ENCODE peak calls at places on chromosomes 12 and 14, in nine cellular contexts. N is GM10248, D is kidney tubule cell, K is memory B cell, T is glomerular endothelial cell, H is activated B cell treated with CpG ODN at 0.5 μM for 24 hours, L is fibroblast of pulmonary artery, Z is dorsolateral prefrontal cortex, Q is NCI-H1092 treated with DMSO at 0.1 percent for 48 hours. M is an unnamed sample.

GRCh38 chr12:26150737-26151450 is 26.1 kb upstream of the BHLHE41 start:
- DNase-seq in H (no peak), Z (no peak), Q (no peak), T (no peak), N (no peak), D (peak; percentile 66), K (no peak), L (peak; percentile 87), M (no peak)

GRCh38 chr12:131872154-131873046 is 22.0 kb upstream of the ULK1 start:
- DNase-seq in L (peak; percentile 50), Q (no peak), N (peak; percentile 12), K (no peak), T (no peak), H (no peak), D (peak; percentile 94), Z (no peak), M (no peak)

GRCh38 chr12:118391836-118392235 is 15.5 kb downstream of the SUDS3 start:
- DNase-seq in T (no peak), D (no peak), Q (no peak), H (no peak), L (no peak), K (no peak), N (no peak), Z (peak; percentile 17), M (no peak)

GRCh38 chr12:52151859-52152783 is 39.7 kb downstream of the KRT80 start:
- DNase-seq in T (no peak), L (peak; percentile 60), Q (no peak), D (peak; percentile 80), K (peak; percentile 74), Z (no peak), H (peak; percentile 54), N (peak; percentile 78), M (peak; percentile 42)

GRCh38 chr12:57332646-57333312 is 81.8 kb upstream of the STAC3 start:
- DNase-seq in Z (no peak), H (no peak), L (peak; percentile 13), T (no peak), K (no peak), D (peak; percentile 11), Q (no peak), N (no peak), M (no peak)

GRCh38 chr14:99624971-99625370 is 20.0 kb upstream of the HHIPL1 start:
- DNase-seq in N (no peak), K (no peak), H (no peak), L (no peak), Z (no peak), D (no peak), Q (no peak), T (no peak), M (no peak)

GRCh38 chr14:94062344-94062904 is 18.6 kb downstream of the DDX24 start:
- DNase-seq in T (no peak), Q (no peak), L (peak; percentile 31), H (no peak), K (no peak), Z (no peak), D (peak; percentile 91), N (no peak), M (no peak)

GRCh38 chr14:33936391-33936790 is 14.5 kb downstream of the EGLN3 start:
- DNase-seq in N (no peak), K (no peak), Z (no peak), H (no peak), D (no peak), T (no peak), L (no peak), Q (no peak), M (no peak)

GRCh38 chr14:51304428-51304827 is 64.4 kb downstream of the TMX1 start:
- DNase-seq in K (no peak), N (no peak), Z (no peak), D (peak; percentile 92), L (peak; percentile 41), H (no peak), Q (no peak), T (no peak), M (no peak)

GRCh38 chr14:101019541-101019940 is 116.0 kb upstream of the RTL1 start:
- DNase-seq in L (no peak), N (no peak), K (peak; percentile 3), D (no peak), T (no peak), H (no peak), Q (no peak), Z (no peak), M (no peak)

GRCh38 chr12:113135178-113136127 is at the start of gene RASAL1:
- DNase-seq in N (peak; percentile 81), H (peak; percentile 64), T (no peak), Z (no peak), D (peak; percentile 80), Q (peak; percentile 9), L (no peak), K (peak; percentile 76), M (peak; percentile 60)

M was measured in NCI-H2081.